ENCODE peak calls at places on chromosomes 6 and 20, in eight cellular contexts. One of them, this sample, is unnamed. For H3K27me3, the result is how much of the 10 kb centered on the place peaks cover.

GRCh38 chr6:21648475-21649050 is 55.0 kb downstream of the SOX4 start:
- DNase-seq in heart right ventricle: no peak
- DNase-seq in transverse colon: no peak
- DNase-seq in lower lobe of right lung: no peak
- DNase-seq in naive thymus-derived CD4-positive, alpha-beta T cell: no peak
- DNase-seq in fibroblast of lung: no peak
- DNase-seq in brain microvascular endothelial cell: no peak
- DNase-seq in gastrocnemius medialis: no peak
- DNase-seq in this sample: no peak

GRCh38 chr6:43742285-43742684 is 27.7 kb upstream of the VEGFA start:
- DNase-seq in heart right ventricle: no peak
- DNase-seq in transverse colon: no peak
- DNase-seq in lower lobe of right lung: no peak
- DNase-seq in naive thymus-derived CD4-positive, alpha-beta T cell: no peak
- DNase-seq in fibroblast of lung: no peak
- DNase-seq in brain microvascular endothelial cell: no peak
- DNase-seq in gastrocnemius medialis: no peak
- DNase-seq in this sample: no peak

GRCh38 chr6:20877008-20877937 is 343.0 kb downstream of the CDKAL1 start:
- DNase-seq in heart right ventricle: no peak
- DNase-seq in transverse colon: peak
- DNase-seq in lower lobe of right lung: no peak
- DNase-seq in naive thymus-derived CD4-positive, alpha-beta T cell: no peak
- DNase-seq in fibroblast of lung: peak
- DNase-seq in brain microvascular endothelial cell: peak
- DNase-seq in gastrocnemius medialis: peak
- DNase-seq in this sample: no peak

GRCh38 chr6:109465772-109466171 is 10.2 kb upstream of the MICAL1 start:
- DNase-seq in heart right ventricle: no peak
- DNase-seq in transverse colon: no peak
- DNase-seq in lower lobe of right lung: peak
- DNase-seq in naive thymus-derived CD4-positive, alpha-beta T cell: no peak
- DNase-seq in fibroblast of lung: no peak
- DNase-seq in brain microvascular endothelial cell: no peak
- DNase-seq in gastrocnemius medialis: no peak
- DNase-seq in this sample: no peak

GRCh38 chr20:6668546-6668945 is 98.9 kb upstream of the BMP2 start:
- DNase-seq in heart right ventricle: no peak
- DNase-seq in transverse colon: no peak
- DNase-seq in lower lobe of right lung: no peak
- DNase-seq in naive thymus-derived CD4-positive, alpha-beta T cell: no peak
- DNase-seq in fibroblast of lung: no peak
- DNase-seq in brain microvascular endothelial cell: no peak
- DNase-seq in gastrocnemius medialis: no peak
- DNase-seq in this sample: no peak

GRCh38 chr6:95280690-95281273 is 296.6 kb upstream of the MANEA start:
- DNase-seq in heart right ventricle: no peak
- DNase-seq in transverse colon: no peak
- DNase-seq in lower lobe of right lung: no peak
- DNase-seq in naive thymus-derived CD4-positive, alpha-beta T cell: no peak
- DNase-seq in fibroblast of lung: peak
- DNase-seq in brain microvascular endothelial cell: no peak
- DNase-seq in gastrocnemius medialis: no peak
- DNase-seq in this sample: no peak

GRCh38 chr6:35505985-35506384 is 6.7 kb downstream of the TULP1 start:
- DNase-seq in heart right ventricle: no peak
- DNase-seq in transverse colon: no peak
- DNase-seq in lower lobe of right lung: no peak
- DNase-seq in naive thymus-derived CD4-positive, alpha-beta T cell: no peak
- DNase-seq in fibroblast of lung: no peak
- DNase-seq in brain microvascular endothelial cell: no peak
- DNase-seq in gastrocnemius medialis: no peak
- DNase-seq in this sample: no peak

GRCh38 chr6:143157146-143157545 is 96.5 kb downstream of the AIG1 start:
- DNase-seq in heart right ventricle: no peak
- DNase-seq in transverse colon: no peak
- DNase-seq in lower lobe of right lung: no peak
- DNase-seq in naive thymus-derived CD4-positive, alpha-beta T cell: no peak
- DNase-seq in fibroblast of lung: no peak
- DNase-seq in brain microvascular endothelial cell: no peak
- DNase-seq in gastrocnemius medialis: no peak
- DNase-seq in this sample: no peak

GRCh38 chr6:21164768-21165326 is 428.7 kb upstream of the SOX4 start:
- DNase-seq in heart right ventricle: no peak
- DNase-seq in transverse colon: no peak
- DNase-seq in lower lobe of right lung: no peak
- DNase-seq in naive thymus-derived CD4-positive, alpha-beta T cell: no peak
- DNase-seq in fibroblast of lung: peak
- DNase-seq in brain microvascular endothelial cell: peak
- DNase-seq in gastrocnemius medialis: no peak
- DNase-seq in this sample: no peak

GRCh38 chr6:162147281-162147680 is 580.3 kb downstream of the PRKN start:
- DNase-seq in heart right ventricle: no peak
- DNase-seq in transverse colon: no peak
- DNase-seq in lower lobe of right lung: no peak
- DNase-seq in naive thymus-derived CD4-positive, alpha-beta T cell: no peak
- DNase-seq in fibroblast of lung: no peak
- DNase-seq in brain microvascular endothelial cell: no peak
- DNase-seq in gastrocnemius medialis: no peak
- DNase-seq in this sample: no peak

GRCh38 chr6:1597924-1598323 is 11.8 kb upstream of the FOXC1 start:
- DNase-seq in heart right ventricle: no peak
- DNase-seq in transverse colon: no peak
- DNase-seq in lower lobe of right lung: no peak
- DNase-seq in naive thymus-derived CD4-positive, alpha-beta T cell: no peak
- DNase-seq in fibroblast of lung: peak
- DNase-seq in brain microvascular endothelial cell: no peak
- DNase-seq in gastrocnemius medialis: no peak
- DNase-seq in this sample: no peak

GRCh38 chr6:8939615-8940014 is 504.3 kb upstream of the SLC35B3 start:
- DNase-seq in heart right ventricle: no peak
- DNase-seq in transverse colon: no peak
- DNase-seq in lower lobe of right lung: no peak
- DNase-seq in naive thymus-derived CD4-positive, alpha-beta T cell: no peak
- DNase-seq in fibroblast of lung: no peak
- DNase-seq in brain microvascular endothelial cell: no peak
- DNase-seq in gastrocnemius medialis: no peak
- DNase-seq in this sample: no peak

GRCh38 chr6:83867527-83868161 is 8.2 kb downstream of the CYB5R4 start:
- DNase-seq in heart right ventricle: peak
- DNase-seq in transverse colon: peak
- DNase-seq in lower lobe of right lung: peak
- DNase-seq in naive thymus-derived CD4-positive, alpha-beta T cell: peak
- DNase-seq in fibroblast of lung: peak
- DNase-seq in brain microvascular endothelial cell: peak
- DNase-seq in gastrocnemius medialis: no peak
- DNase-seq in this sample: no peak

GRCh38 chr6:117169060-117169635 is 96.2 kb upstream of the VGLL2 start:
- DNase-seq in heart right ventricle: no peak
- DNase-seq in transverse colon: no peak
- DNase-seq in lower lobe of right lung: no peak
- DNase-seq in naive thymus-derived CD4-positive, alpha-beta T cell: no peak
- DNase-seq in fibroblast of lung: no peak
- DNase-seq in brain microvascular endothelial cell: no peak
- DNase-seq in gastrocnemius medialis: no peak
- DNase-seq in this sample: no peak

DNA sequence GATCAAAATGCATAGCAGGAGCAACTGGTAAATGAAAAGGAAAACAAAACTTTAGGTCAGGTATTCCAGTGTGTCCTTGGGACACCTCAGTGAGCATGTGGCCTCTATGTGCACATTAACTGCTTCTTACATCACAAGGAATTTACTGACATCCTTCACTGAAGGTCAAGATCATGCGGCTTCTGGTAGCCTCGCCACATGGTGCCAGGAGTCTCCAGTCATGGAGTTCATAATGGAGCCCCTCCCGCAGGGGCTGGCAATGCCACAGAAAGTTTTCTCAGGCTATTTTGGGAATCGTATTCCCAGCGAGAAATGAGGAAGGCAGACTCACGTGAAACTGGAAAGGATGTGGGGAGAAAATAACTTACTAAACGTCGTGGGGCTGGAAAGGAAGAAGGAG is 19.7 kb upstream of the SLC22A3 start:
- DNase-seq in heart right ventricle: no peak
- DNase-seq in transverse colon: no peak
- DNase-seq in lower lobe of right lung: no peak
- DNase-seq in naive thymus-derived CD4-positive, alpha-beta T cell: no peak
- DNase-seq in fibroblast of lung: no peak
- DNase-seq in brain microvascular endothelial cell: no peak
- DNase-seq in gastrocnemius medialis: no peak
- DNase-seq in this sample: no peak
- H3K27ac ChIP-seq in heart right ventricle: no peak
- H3K27ac ChIP-seq in transverse colon: no peak
- H3K27ac ChIP-seq in lower lobe of right lung: no peak
- H3K27ac ChIP-seq in naive thymus-derived CD4-positive, alpha-beta T cell: no peak
- H3K27ac ChIP-seq in fibroblast of lung: no peak
- H3K27ac ChIP-seq in brain microvascular endothelial cell: no peak
- H3K27ac ChIP-seq in gastrocnemius medialis: peak
- H3K27ac ChIP-seq in this sample: no peak

GRCh38 chr6:14754636-14755513 is 491.0 kb upstream of the JARID2 start:
- DNase-seq in heart right ventricle: no peak
- DNase-seq in transverse colon: no peak
- DNase-seq in lower lobe of right lung: no peak
- DNase-seq in naive thymus-derived CD4-positive, alpha-beta T cell: no peak
- DNase-seq in fibroblast of lung: no peak
- DNase-seq in brain microvascular endothelial cell: no peak
- DNase-seq in gastrocnemius medialis: no peak
- DNase-seq in this sample: no peak
- H3K27me3 ChIP-seq in heart right ventricle: under half
- H3K27me3 ChIP-seq in transverse colon: under half
- H3K27me3 ChIP-seq in lower lobe of right lung: under half
- H3K27me3 ChIP-seq in naive thymus-derived CD4-positive, alpha-beta T cell: under half
- H3K27me3 ChIP-seq in fibroblast of lung: under half
- H3K27me3 ChIP-seq in brain microvascular endothelial cell: under half
- H3K27me3 ChIP-seq in gastrocnemius medialis: under half
- H3K27me3 ChIP-seq in this sample: under half

DNA sequence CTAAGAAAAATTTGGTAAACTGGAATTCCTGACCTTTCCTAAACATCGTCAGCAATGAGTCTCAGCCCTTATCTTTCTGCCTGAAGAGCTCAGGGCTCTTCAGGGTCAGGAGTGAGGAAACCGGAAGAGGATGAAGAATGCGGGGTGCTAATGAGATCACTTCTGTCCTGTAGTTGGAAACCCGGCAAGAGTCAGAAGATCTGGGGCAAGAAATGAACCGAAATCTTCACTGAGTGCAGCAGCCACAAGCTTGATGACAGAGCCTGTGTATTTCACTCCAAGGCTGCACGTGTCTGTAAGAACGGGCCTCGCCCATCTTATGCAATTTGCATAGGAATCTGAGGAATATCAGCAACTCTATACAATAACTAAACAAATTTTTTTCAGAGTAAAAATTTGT is 60.4 kb upstream of the QKI start:
- DNase-seq in heart right ventricle: no peak
- DNase-seq in transverse colon: no peak
- DNase-seq in lower lobe of right lung: no peak
- DNase-seq in naive thymus-derived CD4-positive, alpha-beta T cell: no peak
- DNase-seq in fibroblast of lung: peak
- DNase-seq in brain microvascular endothelial cell: peak
- DNase-seq in gastrocnemius medialis: no peak
- DNase-seq in this sample: no peak
- H3K27ac ChIP-seq in heart right ventricle: peak
- H3K27ac ChIP-seq in transverse colon: peak
- H3K27ac ChIP-seq in lower lobe of right lung: peak
- H3K27ac ChIP-seq in naive thymus-derived CD4-positive, alpha-beta T cell: no peak
- H3K27ac ChIP-seq in fibroblast of lung: no peak
- H3K27ac ChIP-seq in brain microvascular endothelial cell: peak
- H3K27ac ChIP-seq in gastrocnemius medialis: no peak
- H3K27ac ChIP-seq in this sample: no peak

GRCh38 chr20:59880198-59880597 is 53.2 kb downstream of the SYCP2 start:
- DNase-seq in heart right ventricle: no peak
- DNase-seq in transverse colon: no peak
- DNase-seq in lower lobe of right lung: no peak
- DNase-seq in naive thymus-derived CD4-positive, alpha-beta T cell: no peak
- DNase-seq in fibroblast of lung: no peak
- DNase-seq in brain microvascular endothelial cell: no peak
- DNase-seq in gastrocnemius medialis: no peak
- DNase-seq in this sample: no peak
- H3K27me3 ChIP-seq in heart right ventricle: under half
- H3K27me3 ChIP-seq in transverse colon: under half
- H3K27me3 ChIP-seq in lower lobe of right lung: under half
- H3K27me3 ChIP-seq in naive thymus-derived CD4-positive, alpha-beta T cell: under half
- H3K27me3 ChIP-seq in fibroblast of lung: under half
- H3K27me3 ChIP-seq in brain microvascular endothelial cell: under half
- H3K27me3 ChIP-seq in gastrocnemius medialis: under half
- H3K27me3 ChIP-seq in this sample: under half

GRCh38 chr6:163417595-163417994 is 3.1 kb downstream of the QKI start:
- DNase-seq in heart right ventricle: no peak
- DNase-seq in transverse colon: no peak
- DNase-seq in lower lobe of right lung: no peak
- DNase-seq in naive thymus-derived CD4-positive, alpha-beta T cell: no peak
- DNase-seq in fibroblast of lung: no peak
- DNase-seq in brain microvascular endothelial cell: no peak
- DNase-seq in gastrocnemius medialis: no peak
- DNase-seq in this sample: no peak

GRCh38 chr6:163422574-163422973 is 8.1 kb downstream of the QKI start:
- DNase-seq in heart right ventricle: no peak
- DNase-seq in transverse colon: no peak
- DNase-seq in lower lobe of right lung: no peak
- DNase-seq in naive thymus-derived CD4-positive, alpha-beta T cell: no peak
- DNase-seq in fibroblast of lung: no peak
- DNase-seq in brain microvascular endothelial cell: no peak
- DNase-seq in gastrocnemius medialis: no peak
- DNase-seq in this sample: no peak

GRCh38 chr6:163418273-163419029 is 3.9 kb downstream of the QKI start:
- DNase-seq in heart right ventricle: no peak
- DNase-seq in transverse colon: no peak
- DNase-seq in lower lobe of right lung: no peak
- DNase-seq in naive thymus-derived CD4-positive, alpha-beta T cell: no peak
- DNase-seq in fibroblast of lung: no peak
- DNase-seq in brain microvascular endothelial cell: no peak
- DNase-seq in gastrocnemius medialis: no peak
- DNase-seq in this sample: no peak

GRCh38 chr6:163419413-163420314 is 5.1 kb downstream of the QKI start:
- DNase-seq in heart right ventricle: no peak
- DNase-seq in transverse colon: no peak
- DNase-seq in lower lobe of right lung: no peak
- DNase-seq in naive thymus-derived CD4-positive, alpha-beta T cell: no peak
- DNase-seq in fibroblast of lung: peak
- DNase-seq in brain microvascular endothelial cell: no peak
- DNase-seq in gastrocnemius medialis: no peak
- DNase-seq in this sample: no peak

DNA sequence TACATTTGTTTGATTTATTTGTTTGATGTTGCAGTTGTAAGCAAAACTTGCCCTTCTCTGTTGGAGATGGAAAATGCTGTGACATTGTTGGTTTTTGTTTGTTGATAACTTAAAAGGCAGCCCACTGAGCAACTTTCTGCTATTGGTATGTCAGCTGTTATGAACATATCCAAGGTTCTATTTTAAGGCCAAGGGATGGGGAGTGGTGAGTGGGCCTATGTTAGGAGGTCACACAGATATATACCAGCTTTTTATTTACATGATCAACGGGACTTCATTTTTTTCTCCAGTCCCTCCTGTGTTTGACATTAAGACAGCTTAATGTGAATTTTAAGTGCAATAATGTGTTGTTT is 5.8 kb downstream of the QKI start:
- DNase-seq in heart right ventricle: no peak
- DNase-seq in transverse colon: no peak
- DNase-seq in lower lobe of right lung: no peak
- DNase-seq in naive thymus-derived CD4-positive, alpha-beta T cell: no peak
- DNase-seq in fibroblast of lung: no peak
- DNase-seq in brain microvascular endothelial cell: no peak
- DNase-seq in gastrocnemius medialis: no peak
- DNase-seq in this sample: no peak
- H3K27ac ChIP-seq in heart right ventricle: peak
- H3K27ac ChIP-seq in transverse colon: no peak
- H3K27ac ChIP-seq in lower lobe of right lung: peak
- H3K27ac ChIP-seq in naive thymus-derived CD4-positive, alpha-beta T cell: no peak
- H3K27ac ChIP-seq in fibroblast of lung: no peak
- H3K27ac ChIP-seq in brain microvascular endothelial cell: no peak
- H3K27ac ChIP-seq in gastrocnemius medialis: peak
- H3K27ac ChIP-seq in this sample: peak

This sample was measured in vagina.